ENCODE peak calls at places on chromosomes 6 and 20, in six cellular contexts. H is neural crest cell, M is cardiac muscle cell, V is HFFc6, Y is epithelial cell of esophagus, L is cardiac fibroblast. A is an unnamed sample.

GRCh38 chr6:140980265-140980887 is 1152.3 kb upstream of the GJE1 start:
- DNase-seq in L (peak; percentile 47), H (no peak), Y (peak; percentile 1), M (no peak), V (peak; percentile 16), A (no peak)

GRCh38 chr20:59163641-59164530 is at the start of gene ZNF831:
- DNase-seq in M (no peak), Y (no peak), L (no peak), V (no peak), H (no peak), A (no peak)

GRCh38 chr6:149026530-149026942 is 279.7 kb downstream of the UST start:
- DNase-seq in V (peak; percentile 95), M (peak; percentile 67), Y (peak; percentile 80), L (peak; percentile 86), H (peak; percentile 33), A (no peak)

GRCh38 chr20:2558581-2559301 is 22.4 kb downstream of the TMC2 start:
- DNase-seq in M (no peak), Y (no peak), L (peak; percentile 18), H (no peak), V (no peak), A (no peak)

GRCh38 chr6:116073765-116074450 is 13.2 kb upstream of the FRK start:
- DNase-seq in V (peak; percentile 63), Y (peak; percentile 88), L (no peak), H (no peak), M (no peak), A (no peak)

GRCh38 chr20:63117151-63117550 is 98.8 kb downstream of the YTHDF1 start:
- DNase-seq in V (no peak), H (no peak), Y (no peak), L (no peak), M (no peak), A (no peak)

GRCh38 chr6:133889557-133890301 is 816 bp downstream of the TCF21 start:
- DNase-seq in Y (no peak), M (peak; percentile 38), H (peak; percentile 11), V (no peak), L (peak; percentile 68), A (peak; percentile 28)

GRCh38 chr6:8229913-8230312 is 127.6 kb upstream of the EEF1E1 start:
- DNase-seq in V (no peak), L (no peak), M (peak; percentile 20), Y (peak; percentile 61), H (no peak), A (no peak)

GRCh38 chr6:161152904-161153662 is 120.8 kb downstream of the AGPAT4 start:
- DNase-seq in H (no peak), L (peak; percentile 15), V (no peak), M (no peak), Y (no peak), A (no peak)

GRCh38 chr20:38893485-38894090 is 32.6 kb upstream of the FAM83D start:
- DNase-seq in L (peak; percentile 57), Y (peak; percentile 53), H (peak; percentile 73), M (peak; percentile 77), V (peak; percentile 15), A (peak; percentile 71)

GRCh38 chr6:122315842-122316241 is 83.6 kb upstream of the HSF2 start:
- DNase-seq in L (no peak), M (no peak), H (no peak), Y (no peak), V (no peak), A (no peak)

GRCh38 chr20:5268449-5268848 is 48.3 kb downstream of the PROKR2 start:
- DNase-seq in M (no peak), L (no peak), V (no peak), H (no peak), Y (peak; percentile 86), A (no peak)

GRCh38 chr20:9628166-9628565 is 113.8 kb downstream of the LAMP5 start:
- DNase-seq in M (no peak), L (no peak), Y (no peak), H (no peak), V (no peak), A (no peak)

GRCh38 chr20:41228858-41229257 is 88.7 kb downstream of the ZHX3 start:
- DNase-seq in V (no peak), Y (no peak), M (no peak), L (peak; percentile 36), H (no peak), A (no peak)

GRCh38 chr6:22880686-22881433 is 311.5 kb downstream of the HDGFL1 start:
- DNase-seq in H (no peak), Y (peak; percentile 96), L (peak; percentile 94), V (peak; percentile 95), M (peak; percentile 21), A (no peak)

GRCh38 chr6:137112067-137112355 is 61.4 kb downstream of the IL22RA2 start:
- DNase-seq in Y (peak; percentile 77), L (peak; percentile 45), V (peak; percentile 72), M (no peak), H (no peak), A (no peak)

GRCh38 chr6:170475118-170475517 is 78.0 kb downstream of the PSMB1 start:
- DNase-seq in V (no peak), H (no peak), Y (no peak), M (no peak), L (no peak), A (no peak)

GRCh38 chr6:170485159-170485558 is 67.9 kb downstream of the PSMB1 start:
- DNase-seq in V (no peak), M (peak; percentile 35), L (peak; percentile 13), H (no peak), Y (no peak), A (no peak)

GRCh38 chr6:170476360-170476759 is 76.7 kb downstream of the PSMB1 start:
- DNase-seq in L (no peak), H (no peak), M (no peak), Y (no peak), V (no peak), A (no peak)

GRCh38 chr6:170483413-170483812 is 69.7 kb downstream of the PSMB1 start:
- DNase-seq in V (no peak), M (no peak), L (no peak), H (no peak), Y (no peak), A (no peak)

GRCh38 chr6:170480045-170480714 is 72.9 kb downstream of the PSMB1 start:
- DNase-seq in Y (peak; percentile 6), H (no peak), M (no peak), L (peak; percentile 59), V (peak; percentile 23), A (no peak)
- TF ChIP-seq CTCF in Y (peak; percentile 18), H (peak; percentile 22), M (peak; percentile 56), L (peak; percentile 31), V (peak; percentile 55), A (no peak)

DNA sequence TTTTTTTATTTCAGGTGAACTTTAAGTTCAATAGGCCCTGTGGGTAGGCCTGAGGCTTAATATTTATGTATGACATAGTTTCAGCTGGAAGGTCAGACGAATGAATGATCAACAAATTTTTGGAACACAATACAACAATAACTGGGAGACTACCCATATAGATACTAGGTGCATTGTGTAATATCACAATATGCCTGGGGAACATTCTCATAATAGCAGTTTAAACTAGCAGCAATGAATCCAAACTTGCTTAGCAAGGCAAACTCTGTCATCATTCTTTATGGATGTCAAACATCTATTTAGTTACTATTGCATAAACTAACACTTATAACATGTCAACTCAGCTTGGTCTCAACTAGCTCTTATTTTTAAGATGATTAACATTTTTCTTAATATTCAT is 49.3 kb downstream of the ELOVL4 start:
- DNase-seq in Y (peak; percentile 76), V (no peak), L (no peak), H (no peak), M (no peak), A (no peak)
- TF ChIP-seq CTCF in Y (no peak), V (no peak), L (no peak), H (no peak), M (no peak), A (no peak)

GRCh38 chr6:126550323-126550722 is 210.4 kb downstream of the CENPW start:
- DNase-seq in V (no peak), Y (no peak), M (no peak), H (no peak), L (no peak), A (no peak)
- TF ChIP-seq CTCF in V (no peak), Y (no peak), M (no peak), H (no peak), L (no peak), A (peak; percentile 23)

GRCh38 chr6:168057836-168058235 is 21.2 kb downstream of the FRMD1 start:
- DNase-seq in V (no peak), H (no peak), Y (no peak), M (no peak), L (no peak), A (no peak)

GRCh38 chr6:168058691-168059551 is 20.1 kb downstream of the FRMD1 start:
- DNase-seq in V (no peak), H (no peak), M (no peak), Y (no peak), L (no peak), A (no peak)

GRCh38 chr6:168062346-168063289 is 16.4 kb downstream of the FRMD1 start:
- DNase-seq in M (no peak), L (no peak), V (no peak), Y (no peak), H (no peak), A (no peak)

GRCh38 chr6:168061269-168062210 is 17.5 kb downstream of the FRMD1 start:
- DNase-seq in Y (no peak), M (no peak), L (no peak), H (no peak), V (no peak), A (no peak)

GRCh38 chr6:168060521-168060931 is 18.5 kb downstream of the FRMD1 start:
- DNase-seq in L (peak; percentile 88), Y (no peak), M (peak; percentile 65), H (peak; percentile 48), V (peak; percentile 12), A (peak; percentile 44)
- TF ChIP-seq CTCF in L (peak; percentile 47), Y (no peak), M (peak; percentile 89), H (peak; percentile 63), V (peak; percentile 65), A (peak; percentile 73)

GRCh38 chr20:15047100-15047499 is 709.7 kb upstream of the FLRT3 start:
- DNase-seq in M (no peak), L (no peak), Y (no peak), H (no peak), V (no peak), A (no peak)
- TF ChIP-seq CTCF in M (no peak), L (no peak), Y (no peak), H (no peak), V (no peak), A (no peak)

GRCh38 chr6:159837141-159837490 is 37.0 kb downstream of the PNLDC1 start:
- DNase-seq in L (peak; percentile 13), Y (no peak), M (no peak), H (no peak), V (no peak), A (no peak)
- TF ChIP-seq CTCF in L (no peak), Y (no peak), M (no peak), H (no peak), V (no peak), A (no peak)

GRCh38 chr20:22303523-22303922 is 280.8 kb downstream of the FOXA2 start:
- DNase-seq in Y (no peak), M (peak; percentile 4), H (no peak), V (no peak), L (no peak), A (no peak)
- TF ChIP-seq CTCF in Y (peak; percentile 21), M (no peak), H (peak; percentile 19), V (no peak), L (no peak), A (peak; percentile 26)